ENCODE peak calls at places on chromosomes 6 and 20, in seven cellular contexts. G is CD8-positive, alpha-beta T cell; N is CD8-positive, alpha-beta memory T cell; D is GM12878; S is stomach; H is lower lobe of right lung; B is HepG2. F is an unnamed sample.
A peak's percentile ranks its signal among the peaks of the same experiment; 100 is the strongest.

GRCh38 chr6:134425521-134426316 is 107.8 kb upstream of the SGK1 start:
- DNase-seq in D (no peak), N (no peak), B (no peak), G (no peak), S (no peak), H (no peak), F (no peak)

GRCh38 chr20:48724891-48725588 is 102.8 kb downstream of the PREX1 start:
- DNase-seq in D (no peak), G (no peak), S (no peak), N (no peak), B (no peak), H (no peak), F (no peak)

GRCh38 chr6:126657556-126658129 is 317.7 kb downstream of the CENPW start:
- DNase-seq in B (peak; percentile 20), H (no peak), G (no peak), S (no peak), D (no peak), N (no peak), F (peak; percentile 3)

GRCh38 chr6:17476506-17476905 is 83.1 kb downstream of the CAP2 start:
- DNase-seq in G (no peak), B (no peak), H (no peak), N (no peak), S (no peak), D (no peak), F (no peak)

GRCh38 chr6:16239090-16239797 is 857 bp downstream of the GMPR start:
- DNase-seq in N (no peak), B (no peak), D (no peak), H (peak; percentile 85), G (no peak), S (peak; percentile 80), F (peak; percentile 22)

GRCh38 chr6:30556964-30557682 is at the start of gene PRR3:
- DNase-seq in S (peak; percentile 74), N (peak; percentile 85), G (no peak), B (peak; percentile 94), H (peak; percentile 88), D (peak; percentile 80), F (peak; percentile 60)

GRCh38 chr20:64160536-64161495 is 3.4 kb upstream of the MYT1 start:
- DNase-seq in G (no peak), D (no peak), N (no peak), S (no peak), H (peak; percentile 20), B (no peak), F (no peak)

GRCh38 chr6:166460473-166461437 is 78.0 kb upstream of the MPC1 start:
- DNase-seq in N (no peak), H (no peak), D (no peak), G (no peak), S (no peak), B (no peak), F (no peak)

GRCh38 chr20:51570755-51571469 is 28.4 kb upstream of the NFATC2 start:
- DNase-seq in G (no peak), B (no peak), S (no peak), D (no peak), N (no peak), H (no peak), F (no peak)

GRCh38 chr6:165726290-165726875 is 63.3 kb upstream of the PDE10A start:
- DNase-seq in S (no peak), N (no peak), H (no peak), B (no peak), D (no peak), G (no peak), F (no peak)

GRCh38 chr6:167118839-167119238 is 4.1 kb upstream of the CCR6 start:
- DNase-seq in N (no peak), D (no peak), S (no peak), B (no peak), H (no peak), G (no peak), F (no peak)

GRCh38 chr20:64077094-64077493 is 2.2 kb downstream of the RGS19 start:
- DNase-seq in D (no peak), G (peak; percentile 69), B (no peak), H (peak; percentile 75), N (no peak), S (no peak), F (no peak)

GRCh38 chr6:44054635-44055559 is 72.4 kb downstream of the MRPL14 start:
- DNase-seq in N (no peak), S (no peak), D (no peak), H (no peak), B (no peak), G (no peak), F (no peak)

GRCh38 chr6:1601616-1602355 is 7.9 kb upstream of the FOXC1 start:
- DNase-seq in H (no peak), B (no peak), S (no peak), D (no peak), G (no peak), N (no peak), F (no peak)

GRCh38 chr6:147033267-147033666 is 170.9 kb upstream of the STXBP5 start:
- DNase-seq in N (no peak), D (no peak), G (no peak), H (no peak), B (no peak), S (no peak), F (no peak)

GRCh38 chr6:32291549-32291948 is 67.7 kb upstream of the NOTCH4 start:
- DNase-seq in D (no peak), N (no peak), G (no peak), H (no peak), S (no peak), B (no peak), F (no peak)

GRCh38 chr6:119313937-119314893 is 35.3 kb downstream of the MAN1A1 start:
- DNase-seq in D (peak; percentile 42), S (no peak), H (no peak), N (peak; percentile 75), B (no peak), G (peak; percentile 61), F (no peak)

GRCh38 chr6:18237167-18237566 is 27.2 kb downstream of the DEK start:
- DNase-seq in S (no peak), N (no peak), H (no peak), G (no peak), D (no peak), B (no peak), F (no peak)

GRCh38 chr20:64244281-64244805 is 11.2 kb upstream of the PCMTD2 start:
- DNase-seq in B (no peak), H (peak; percentile 24), S (peak; percentile 17), G (no peak), D (no peak), N (no peak), F (no peak)

DNA sequence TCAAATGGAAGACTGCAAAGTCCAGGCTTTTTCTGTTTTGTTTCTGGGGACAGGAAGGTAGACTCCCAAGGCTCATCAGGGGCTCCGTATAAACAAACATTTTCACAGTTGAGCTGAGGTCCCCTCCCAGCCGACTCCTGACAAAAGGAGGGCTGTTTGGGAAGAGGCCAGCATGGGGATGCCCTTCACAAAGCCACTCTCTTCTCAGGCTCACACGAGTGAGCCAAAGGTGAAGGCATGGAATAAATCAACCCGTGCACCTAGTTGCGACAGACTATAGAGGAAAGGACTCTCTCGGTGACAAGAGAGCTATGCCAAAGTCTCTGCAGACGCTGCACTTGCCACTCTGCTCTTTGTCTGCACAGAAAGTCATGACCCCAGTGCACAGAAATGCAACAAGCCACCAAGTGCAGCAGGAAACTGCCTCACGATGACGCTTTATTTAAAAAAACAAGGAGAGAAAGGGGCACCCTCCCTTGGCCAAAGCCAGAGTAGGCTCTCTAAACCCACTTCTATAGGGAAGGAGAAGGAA is 21.1 kb downstream of the JAG1 start:
- DNase-seq in D (no peak), S (no peak), G (no peak), B (peak; percentile 89), N (no peak), H (no peak), F (no peak)
- H3K27ac ChIP-seq in D (no peak overlapping the region), S (peak overlapping the region; percentile 58), G (no peak overlapping the region), B (peak overlapping the region; percentile 69), N (no peak overlapping the region), H (peak overlapping the region; percentile 56), F (peak overlapping the region; percentile 99)

DNA sequence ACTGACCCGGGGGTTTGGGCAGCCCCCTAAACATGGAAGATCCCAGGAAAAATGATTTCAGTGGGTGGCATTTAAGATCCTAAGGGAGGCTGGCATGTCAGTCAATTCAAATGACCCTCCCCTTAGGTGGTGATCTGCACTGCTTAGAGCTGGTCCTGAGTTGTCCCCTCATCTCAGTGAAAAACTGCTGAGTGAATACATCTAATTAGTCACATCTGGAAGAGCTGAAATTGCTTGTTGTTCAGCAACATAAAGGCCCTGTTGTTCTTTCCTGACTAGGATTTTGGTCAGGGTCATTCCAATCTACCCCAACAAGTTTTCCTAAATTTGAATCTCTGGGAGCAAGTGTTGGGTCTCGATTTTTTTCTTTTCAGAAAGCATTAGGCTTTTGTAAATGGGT is 126.4 kb downstream of the LCA5 start:
- DNase-seq in B (no peak), G (no peak), N (no peak), S (no peak), D (no peak), H (no peak), F (no peak)
- H3K27ac ChIP-seq in B (no peak overlapping the region), G (no peak overlapping the region), N (no peak overlapping the region), S (no peak overlapping the region), D (no peak overlapping the region), H (no peak overlapping the region), F (no peak overlapping the region)

GRCh38 chr6:169474362-169474761 is 220.7 kb upstream of the THBS2 start:
- DNase-seq in S (no peak), G (no peak), B (no peak), N (no peak), D (no peak), H (no peak), F (no peak)

GRCh38 chr6:169472786-169473416 is 219.3 kb upstream of the THBS2 start:
- DNase-seq in H (no peak), G (no peak), S (no peak), D (no peak), B (no peak), N (no peak), F (no peak)

GRCh38 chr6:169469028-169469427 is 215.4 kb upstream of the THBS2 start:
- DNase-seq in G (no peak), S (no peak), D (no peak), N (no peak), B (no peak), H (no peak), F (no peak)

GRCh38 chr6:169473663-169474062 is 220.0 kb upstream of the THBS2 start:
- DNase-seq in S (no peak), N (no peak), D (no peak), G (no peak), B (no peak), H (no peak), F (no peak)

GRCh38 chr6:169470790-169471189 is 217.1 kb upstream of the THBS2 start:
- DNase-seq in G (no peak), D (no peak), S (no peak), B (no peak), N (no peak), H (no peak), F (no peak)
- H3K27ac ChIP-seq in G (no peak overlapping the region), D (no peak overlapping the region), S (no peak overlapping the region), B (no peak overlapping the region), N (no peak overlapping the region), H (no peak overlapping the region), F (no peak overlapping the region)

GRCh38 chr6:40708049-40708448 is 120.9 kb upstream of the LRFN2 start:
- DNase-seq in N (no peak), H (no peak), S (no peak), D (no peak), G (no peak), B (no peak), F (no peak)

GRCh38 chr6:40710626-40711354 is 123.6 kb upstream of the LRFN2 start:
- DNase-seq in B (no peak), H (no peak), D (peak; percentile 15), S (no peak), G (no peak), N (no peak), F (no peak)

GRCh38 chr6:40701352-40702007 is 114.3 kb upstream of the LRFN2 start:
- DNase-seq in N (no peak), S (no peak), G (no peak), D (no peak), H (no peak), B (no peak), F (no peak)

GRCh38 chr6:40706222-40706621 is 119.1 kb upstream of the LRFN2 start:
- DNase-seq in S (no peak), G (no peak), D (no peak), N (no peak), H (no peak), B (no peak), F (no peak)
- H3K27ac ChIP-seq in S (no peak overlapping the region), G (no peak overlapping the region), D (no peak overlapping the region), N (no peak overlapping the region), H (no peak overlapping the region), B (no peak overlapping the region), F (no peak overlapping the region)

F was measured in epithelial cell of prostate.